ENCODE peak calls at places on chromosomes 16 and 17, in six cellular contexts. T, Y, P, M, F and K are unnamed samples.

GRCh38 chr16:4344659-4345438 is 6.3 kb downstream of the PAM16 start:
- DNase-seq in P (peak), T (peak), F (no peak), M (no peak), Y (no peak), K (peak)

GRCh38 chr16:70437582-70438324 is 1.1 kb downstream of the ST3GAL2 start:
- DNase-seq in Y (no peak), F (peak), M (no peak), P (peak), T (peak), K (peak)

GRCh38 chr17:17032131-17032692 is 10.0 kb upstream of the MPRIP start:
- DNase-seq in F (no peak), T (peak), P (no peak), M (no peak), Y (no peak), K (peak)

GRCh38 chr16:79369796-79370195 is 230.7 kb downstream of the MAF start:
- DNase-seq in T (no peak), M (no peak), P (no peak), Y (no peak), F (no peak), K (no peak)

GRCh38 chr16:3129137-3130131 is 5.4 kb upstream of the ZNF213 start:
- DNase-seq in M (peak), Y (peak), P (peak), T (peak), F (peak), K (peak)

GRCh38 chr17:4796550-4796915 is 569 bp downstream of the PSMB6 start:
- DNase-seq in M (peak), P (peak), Y (no peak), F (peak), T (peak), K (peak)

GRCh38 chr16:14202697-14203096 is 131.6 kb downstream of the MRTFB start:
- DNase-seq in M (no peak), T (no peak), P (no peak), Y (no peak), F (no peak), K (peak)

GRCh38 chr16:47774661-47775060 is 313.5 kb downstream of the PHKB start:
- DNase-seq in Y (no peak), F (peak), T (peak), M (peak), P (no peak), K (peak)

GRCh38 chr16:19861811-19862327 is 22.8 kb downstream of the GPRC5B start:
- DNase-seq in T (no peak), F (peak), M (peak), P (no peak), Y (no peak), K (no peak)

GRCh38 chr17:62705116-62705515 is 77.6 kb downstream of the MRC2 start:
- DNase-seq in F (no peak), P (peak), Y (no peak), T (no peak), M (no peak), K (no peak)

GRCh38 chr17:33651631-33652030 is 358.5 kb upstream of the ASIC2 start:
- DNase-seq in M (peak), F (no peak), P (peak), T (peak), Y (no peak), K (peak)

GRCh38 chr17:42459256-42459982 is 741 bp downstream of the ATP6V0A1 start:
- DNase-seq in P (peak), Y (no peak), M (peak), F (no peak), T (peak), K (peak)
- H3K4me2 ChIP-seq in P (peak), Y (peak), M (peak), F (peak), T (peak), K (peak)

DNA sequence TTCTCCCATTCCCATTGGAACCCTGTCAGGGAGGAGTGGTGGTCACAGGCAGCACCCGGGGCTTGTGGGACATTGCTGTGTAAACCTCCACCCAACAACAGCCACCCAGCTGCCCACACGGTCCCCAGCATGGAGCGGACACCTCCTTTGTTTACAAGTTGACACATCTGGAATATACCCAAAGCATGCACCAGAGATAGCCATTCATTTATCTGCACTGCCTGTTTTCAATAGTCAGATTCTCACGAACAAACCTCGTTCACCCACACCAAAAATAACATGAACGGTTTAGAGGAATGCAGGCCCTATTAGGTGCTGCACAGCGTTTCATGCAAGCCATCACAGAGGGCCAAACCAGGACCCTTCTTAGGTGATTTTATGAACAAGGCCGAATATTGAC is 244.8 kb downstream of the FOXL1 start:
- DNase-seq in M (no peak), T (no peak), F (no peak), P (no peak), Y (no peak), K (no peak)
- H3K14ac ChIP-seq in M (no peak), T (no peak), F (no peak), P (no peak), Y (no peak), K (no peak)

GRCh38 chr16:17452931-17453330 is 17.8 kb downstream of the XYLT1 start:
- DNase-seq in F (no peak), Y (no peak), M (no peak), P (no peak), T (peak), K (no peak)
- H3K4me2 ChIP-seq in F (no peak), Y (no peak), M (no peak), P (no peak), T (no peak), K (no peak)

DNA sequence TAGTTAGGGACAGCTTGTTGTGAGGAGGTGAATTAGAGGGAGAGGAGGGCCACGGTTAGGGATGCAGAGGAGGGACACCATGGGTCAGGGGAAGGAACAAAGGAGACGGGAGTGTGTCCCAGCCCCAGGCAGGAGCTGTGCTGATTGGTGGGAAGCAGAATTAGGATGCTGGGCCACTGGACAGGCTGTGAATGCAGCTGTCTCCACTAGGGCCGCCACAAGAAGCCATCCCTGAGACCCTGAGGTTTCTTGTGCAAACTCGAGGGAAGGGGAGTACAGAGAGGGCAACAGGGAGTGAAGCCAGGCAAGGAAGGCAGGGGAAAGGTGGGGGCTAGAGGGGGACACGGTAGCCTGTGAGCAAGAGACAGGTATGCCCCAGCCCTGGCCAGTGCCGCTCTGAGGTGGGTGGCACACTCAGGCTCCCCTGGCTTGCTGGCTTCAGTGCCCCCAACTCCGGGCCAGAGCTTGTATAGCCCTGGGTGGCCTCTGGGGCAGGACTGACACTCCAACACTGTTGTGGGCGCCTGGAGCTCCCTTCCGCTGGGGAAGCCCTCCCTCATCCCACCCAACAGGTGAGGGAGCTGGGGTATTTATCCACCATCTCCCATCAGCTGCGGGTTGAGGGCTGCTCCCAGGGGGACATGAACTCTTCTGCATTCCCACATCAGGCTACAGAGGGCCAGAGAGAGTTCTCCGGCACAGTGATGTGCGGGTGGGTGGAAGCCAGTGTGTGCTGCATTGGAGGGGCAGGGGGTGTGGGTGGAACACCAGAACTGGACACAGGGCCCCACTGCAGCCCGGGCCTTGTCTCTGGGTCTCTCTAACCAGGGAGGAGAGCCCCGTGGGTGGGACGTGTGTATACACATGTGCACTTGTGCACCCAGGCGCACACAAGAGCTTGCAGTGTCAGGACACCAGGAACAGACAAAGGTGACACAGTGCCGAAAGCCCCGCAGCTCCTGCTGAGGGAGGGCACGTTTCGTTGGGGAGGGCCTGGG is 8.3 kb upstream of the SPPL2C start:
- DNase-seq in M (no peak), Y (no peak), F (no peak), T (no peak), P (no peak), K (no peak)
- H3K14ac ChIP-seq in M (peak), Y (peak), F (no peak), T (no peak), P (no peak), K (no peak)

DNA sequence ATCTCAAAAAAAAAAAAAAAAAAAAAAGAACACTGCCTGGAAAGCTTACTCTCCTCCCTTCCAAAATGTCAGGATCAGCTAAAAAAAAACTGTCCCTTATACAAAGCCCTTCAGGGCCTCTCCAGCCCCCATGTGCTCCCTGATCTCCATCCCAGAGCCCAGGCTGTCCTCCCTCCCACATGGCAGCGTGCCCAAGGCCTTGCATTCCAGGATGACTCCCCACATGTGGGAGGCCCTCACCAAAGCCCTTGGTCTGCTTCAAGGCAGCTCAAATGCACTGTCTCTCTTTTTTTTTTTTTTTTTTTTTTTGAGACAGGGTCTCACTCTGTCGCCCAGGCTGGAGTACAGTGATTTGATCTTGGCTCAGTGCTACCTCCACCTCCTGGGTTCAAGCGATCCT is 2.3 kb downstream of the FDXR start:
- DNase-seq in Y (no peak), M (no peak), T (peak), P (no peak), F (no peak), K (peak)
- H3K4me2 ChIP-seq in Y (no peak), M (no peak), T (no peak), P (no peak), F (no peak), K (no peak)

DNA sequence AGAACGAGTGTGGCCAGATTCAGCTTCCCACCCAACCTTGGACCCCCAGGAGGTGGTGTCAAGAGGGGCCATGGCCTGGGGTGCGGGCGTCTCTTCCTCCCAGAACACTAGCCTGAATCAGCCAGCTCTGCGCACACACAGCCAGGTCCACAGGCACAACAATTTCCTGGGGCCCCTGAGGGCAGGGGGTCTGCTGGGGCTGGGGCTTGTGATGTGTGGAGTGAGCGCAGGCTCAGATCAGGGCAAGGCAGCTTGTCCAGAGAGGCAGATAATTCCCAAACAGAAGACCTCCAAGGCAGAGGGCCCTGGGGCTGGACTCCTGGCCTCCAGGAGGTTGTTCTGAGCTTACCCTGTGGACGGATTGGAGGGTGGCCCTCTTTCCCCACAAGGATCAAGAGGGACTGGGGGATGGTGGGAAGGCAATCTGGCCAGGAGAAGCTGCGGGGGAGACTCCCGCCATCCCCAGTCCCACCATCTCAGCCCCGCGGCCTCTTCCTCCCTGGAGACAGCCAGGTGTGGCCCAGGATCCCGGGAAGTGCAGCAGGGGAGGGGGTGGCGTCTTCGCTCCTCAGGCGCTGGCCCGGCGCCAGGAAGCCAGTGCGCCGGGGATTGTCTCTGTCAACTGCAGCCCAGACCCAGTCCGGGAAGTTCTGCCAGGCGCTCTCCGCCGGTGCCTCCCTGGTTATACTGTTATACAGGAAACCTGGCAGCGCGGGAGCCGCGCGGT is 52.0 kb upstream of the AMZ2 start:
- DNase-seq in Y (no peak), P (peak), M (peak), F (peak), T (no peak), K (no peak)
- H3K14ac ChIP-seq in Y (no peak), P (no peak), M (no peak), F (no peak), T (no peak), K (no peak)

GRCh38 chr17:40605301-40605700 is 40.0 kb upstream of the CCR7 start:
- DNase-seq in Y (no peak), P (no peak), F (no peak), T (no peak), M (no peak), K (no peak)

GRCh38 chr17:40598928-40599627 is 33.8 kb upstream of the CCR7 start:
- DNase-seq in F (no peak), P (peak), Y (no peak), M (no peak), T (peak), K (no peak)

GRCh38 chr17:40604327-40605080 is 39.2 kb upstream of the CCR7 start:
- DNase-seq in F (no peak), Y (no peak), M (no peak), T (no peak), P (no peak), K (no peak)

GRCh38 chr17:40600486-40601046 is 35.3 kb upstream of the CCR7 start:
- DNase-seq in T (no peak), P (no peak), Y (no peak), F (peak), M (no peak), K (no peak)

DNA sequence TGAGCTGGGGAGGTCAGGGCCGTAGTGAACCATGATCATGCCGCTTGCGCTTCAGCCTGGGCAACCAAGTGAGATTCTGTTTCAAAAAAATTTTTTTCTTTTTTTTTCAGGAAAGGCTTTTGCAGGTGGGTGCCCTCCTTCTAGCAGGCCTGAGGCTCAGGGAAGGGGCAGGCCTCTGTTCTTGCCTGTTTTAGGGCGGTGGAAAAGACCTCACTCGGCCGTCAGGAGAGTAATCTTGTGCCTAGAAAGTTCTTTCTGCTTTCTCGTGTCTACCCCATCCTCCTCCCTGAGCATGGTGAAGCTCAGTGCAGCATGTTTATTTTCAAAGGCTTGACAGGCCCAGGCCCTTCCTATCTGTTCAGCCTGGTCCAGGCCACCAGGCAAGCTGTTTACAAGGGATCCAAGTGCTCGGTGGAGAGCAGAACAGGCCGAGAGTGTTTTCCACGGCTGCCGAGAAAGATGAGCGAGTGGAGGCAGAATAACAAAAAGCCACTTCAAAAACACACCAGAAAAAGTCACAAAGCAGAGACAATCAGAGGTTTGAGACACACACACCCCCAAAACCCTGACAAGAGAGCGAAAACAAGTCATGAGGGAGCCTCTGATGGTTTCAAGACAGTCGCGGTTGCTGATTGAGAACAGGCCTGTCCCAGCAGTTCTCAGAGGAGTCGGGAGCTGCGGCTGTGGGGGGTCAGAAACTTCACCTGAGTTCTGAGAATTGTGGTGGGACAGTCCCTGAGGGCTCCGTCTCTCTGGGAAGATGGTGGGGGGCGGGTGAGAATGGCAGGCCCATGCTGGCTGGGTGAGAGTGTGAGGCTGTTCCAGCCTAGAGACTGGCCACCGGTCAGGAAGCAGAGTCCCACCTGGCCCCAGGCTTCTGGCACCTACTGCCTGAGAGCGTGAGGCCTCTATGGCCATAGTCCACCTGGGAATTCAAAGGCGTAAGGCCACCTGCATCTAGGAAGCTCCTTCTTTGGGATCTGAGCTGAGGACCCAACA is 37.5 kb upstream of the CCR7 start:
- DNase-seq in T (no peak), M (no peak), Y (no peak), P (no peak), F (no peak), K (peak)
- H3K4me2 ChIP-seq in T (no peak), M (no peak), Y (no peak), P (no peak), F (no peak), K (no peak)

DNA sequence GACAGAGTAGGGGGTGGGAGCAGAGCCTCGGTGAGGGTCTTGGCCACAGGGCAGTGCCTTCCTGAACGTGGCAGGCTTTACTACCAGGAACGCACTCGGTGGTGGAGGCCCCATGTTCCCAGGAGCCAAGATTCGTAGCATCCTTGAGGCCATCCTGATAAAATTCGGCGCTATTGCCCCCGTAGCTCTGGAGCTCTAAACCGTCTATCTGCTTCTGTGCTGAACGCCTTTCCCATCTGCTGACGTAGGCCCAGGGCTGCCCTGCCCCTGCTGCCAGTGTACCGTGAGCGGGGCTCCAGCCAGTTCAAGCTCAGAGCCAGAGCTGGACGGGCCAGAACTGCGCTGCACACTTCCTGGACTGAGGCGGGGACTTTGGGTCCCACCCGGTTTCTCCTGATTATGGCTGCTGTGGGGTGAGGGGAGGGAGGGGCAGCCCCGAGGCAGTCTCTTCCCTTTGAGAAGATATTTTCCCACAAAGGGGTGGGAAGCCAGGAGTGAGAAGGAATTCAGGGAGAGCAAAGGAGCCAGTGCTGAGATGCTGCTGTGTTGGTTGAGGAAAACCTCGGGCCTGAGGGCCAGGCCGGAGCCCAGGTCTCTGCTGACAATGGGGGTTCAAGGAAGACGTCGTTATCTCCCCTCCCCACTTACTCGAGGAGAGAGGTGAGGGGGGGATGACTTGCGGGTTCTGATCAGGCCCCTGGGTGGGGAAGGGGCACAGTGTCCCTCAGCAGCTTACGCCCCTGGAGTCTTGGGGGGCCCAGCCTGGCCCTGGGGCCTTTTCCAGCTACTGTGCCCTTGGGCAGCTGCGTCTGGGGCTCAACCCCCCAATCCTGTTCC is 29.4 kb downstream of the OR1D5 start:
- DNase-seq in T (no peak), M (no peak), Y (no peak), F (peak), P (no peak), K (no peak)
- H3K14ac ChIP-seq in T (no peak), M (no peak), Y (peak), F (no peak), P (no peak), K (no peak)

DNA sequence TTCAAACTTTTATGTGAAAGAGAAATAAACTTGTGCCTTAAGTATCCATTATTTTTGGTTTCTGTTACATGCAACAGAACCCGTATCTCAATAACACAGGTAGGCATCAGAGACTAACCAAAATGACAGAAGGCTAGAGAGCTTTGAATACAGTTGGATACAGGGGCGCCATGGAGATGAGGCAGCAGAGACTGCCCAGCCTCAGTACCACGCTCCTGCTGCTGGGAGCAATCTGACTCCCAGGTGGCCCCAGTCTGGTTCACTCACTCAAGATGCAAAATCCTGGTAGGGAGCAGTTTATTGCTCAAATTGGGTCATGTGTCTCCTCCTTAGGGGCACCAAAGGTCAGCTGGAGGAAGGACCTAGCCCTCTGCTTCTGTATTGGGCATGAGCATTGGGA is 218.9 kb downstream of the USP22 start:
- DNase-seq in T (no peak), P (peak), F (no peak), Y (no peak), M (no peak), K (peak)
- H3K4me2 ChIP-seq in T (no peak), P (no peak), F (no peak), Y (no peak), M (no peak), K (no peak)